ENCODE peak calls at places on chromosome 9, in seven cellular contexts. N, K, D, G, T, Q and E are unnamed samples.

GRCh38 chr9:124297553-124297905 is 39.8 kb downstream of the NEK6 start:
- DNase-seq in N (no peak), K (peak; percentile 85), D (no peak), G (peak; percentile 72), T (no peak), Q (no peak), E (no peak)

GRCh38 chr9:130692365-130692764 is 1.2 kb upstream of the EXOSC2 start:
- DNase-seq in N (no peak), K (no peak), D (no peak), G (peak; percentile 41), T (no peak), Q (no peak), E (no peak)

GRCh38 chr9:115071176-115071575 is 46.8 kb downstream of the TNC start:
- DNase-seq in N (no peak), K (no peak), D (no peak), G (no peak), T (no peak), Q (no peak), E (no peak)

GRCh38 chr9:6080154-6080716 is 64.8 kb upstream of the RANBP6 start:
- DNase-seq in N (peak; percentile 75), K (peak; percentile 91), D (peak; percentile 94), G (peak; percentile 93), T (peak; percentile 78), Q (peak; percentile 75), E (peak; percentile 44)

GRCh38 chr9:16869961-16870605 is 387 bp downstream of the BNC2 start:
- DNase-seq in N (peak; percentile 36), K (no peak), D (no peak), G (peak; percentile 39), T (no peak), Q (no peak), E (no peak)

GRCh38 chr9:130118841-130119520 is 53.2 kb upstream of the NCS1 start:
- DNase-seq in N (no peak), K (no peak), D (peak; percentile 89), G (no peak), T (peak; percentile 99), Q (no peak), E (no peak)

GRCh38 chr9:14524881-14525515 is 168.2 kb downstream of the ZDHHC21 start:
- DNase-seq in N (no peak), K (no peak), D (no peak), G (no peak), T (peak; percentile 11), Q (no peak), E (no peak)

GRCh38 chr9:32395483-32396216 is 11.2 kb downstream of the ACO1 start:
- DNase-seq in N (no peak), K (no peak), D (no peak), G (peak; percentile 31), T (no peak), Q (no peak), E (no peak)

GRCh38 chr9:71678999-71679398 is 89.3 kb downstream of the CEMIP2 start:
- DNase-seq in N (no peak), K (no peak), D (no peak), G (no peak), T (no peak), Q (no peak), E (no peak)

GRCh38 chr9:124214116-124214515 is 43.6 kb upstream of the NEK6 start:
- DNase-seq in N (no peak), K (no peak), D (no peak), G (no peak), T (no peak), Q (no peak), E (no peak)

GRCh38 chr9:18359335-18359734 is 114.6 kb upstream of the ADAMTSL1 start:
- DNase-seq in N (no peak), K (no peak), D (no peak), G (no peak), T (no peak), Q (no peak), E (no peak)

GRCh38 chr9:29214162-29214520 is 1640.9 kb upstream of the C9orf72 start:
- DNase-seq in N (no peak), K (peak; percentile 82), D (peak; percentile 88), G (peak; percentile 66), T (peak; percentile 76), Q (no peak), E (no peak)

GRCh38 chr9:105608685-105609598 is 51.0 kb downstream of the FKTN start:
- DNase-seq in N (peak; percentile 54), K (peak; percentile 71), D (peak; percentile 58), G (peak; percentile 52), T (peak; percentile 88), Q (no peak), E (no peak)

GRCh38 chr9:125621170-125621569 is 85.8 kb downstream of the MAPKAP1 start:
- DNase-seq in N (no peak), K (no peak), D (no peak), G (no peak), T (no peak), Q (no peak), E (no peak)

GRCh38 chr9:84404095-84404686 is 63.6 kb upstream of the SLC28A3 start:
- DNase-seq in N (peak; percentile 75), K (peak; percentile 56), D (no peak), G (peak; percentile 11), T (peak; percentile 21), Q (no peak), E (peak; percentile 4)

GRCh38 chr9:126127591-126127990 is 199.0 kb upstream of the MVB12B start:
- DNase-seq in N (no peak), K (no peak), D (no peak), G (no peak), T (no peak), Q (peak; percentile 7), E (no peak)

GRCh38 chr9:70806872-70807271 is 314.5 kb downstream of the TRPM3 start:
- DNase-seq in N (no peak), K (no peak), D (no peak), G (no peak), T (no peak), Q (no peak), E (no peak)

GRCh38 chr9:85278769-85279168 is 463.0 kb downstream of the AGTPBP1 start:
- DNase-seq in N (no peak), K (no peak), D (no peak), G (no peak), T (no peak), Q (no peak), E (no peak)

GRCh38 chr9:134406366-134407122 is 80.3 kb downstream of the RXRA start:
- DNase-seq in N (no peak), K (peak; percentile 10), D (no peak), G (peak; percentile 66), T (no peak), Q (no peak), E (no peak)

GRCh38 chr9:125140576-125140975 is 2.8 kb downstream of the SCAI start:
- DNase-seq in N (no peak), K (no peak), D (no peak), G (no peak), T (no peak), Q (no peak), E (no peak)

GRCh38 chr9:91207481-91207888 is 154.2 kb downstream of the AUH start:
- DNase-seq in N (no peak), K (peak; percentile 72), D (no peak), G (no peak), T (no peak), Q (no peak), E (no peak)

GRCh38 chr9:110752766-110753165 is 84.2 kb downstream of the MUSK start:
- DNase-seq in N (no peak), K (no peak), D (no peak), G (peak; percentile 88), T (no peak), Q (no peak), E (no peak)

GRCh38 chr9:3526903-3527652 is 1.3 kb upstream of the RFX3 start:
- DNase-seq in N (peak; percentile 62), K (no peak), D (peak; percentile 77), G (peak; percentile 49), T (peak; percentile 80), Q (peak; percentile 80), E (peak; percentile 48)

GRCh38 chr9:92728831-92729734 is 35.5 kb downstream of the BICD2 start:
- DNase-seq in N (peak; percentile 73), K (peak; percentile 52), D (no peak), G (no peak), T (peak; percentile 93), Q (no peak), E (no peak)

GRCh38 chr9:84145780-84146179 is 165.2 kb downstream of the RMI1 start:
- DNase-seq in N (no peak), K (no peak), D (no peak), G (no peak), T (no peak), Q (no peak), E (no peak)

GRCh38 chr9:117644133-117644532 is 60.1 kb upstream of the TLR4 start:
- DNase-seq in N (peak; percentile 15), K (no peak), D (no peak), G (no peak), T (no peak), Q (no peak), E (no peak)

GRCh38 chr9:135267410-135267809 is 179.9 kb downstream of the OLFM1 start:
- DNase-seq in N (no peak), K (no peak), D (no peak), G (no peak), T (peak; percentile 28), Q (no peak), E (no peak)

GRCh38 chr9:124708070-124708469 is 63.0 kb downstream of the NR6A1 start:
- DNase-seq in N (no peak), K (no peak), D (no peak), G (no peak), T (no peak), Q (no peak), E (no peak)

GRCh38 chr9:84340535-84340934 is at the start of gene SLC28A3:
- DNase-seq in N (no peak), K (no peak), D (no peak), G (no peak), T (no peak), Q (no peak), E (no peak)

GRCh38 chr9:75461188-75461587 is 372.9 kb downstream of the OSTF1 start:
- DNase-seq in N (no peak), K (no peak), D (no peak), G (no peak), T (no peak), Q (no peak), E (no peak)

GRCh38 chr9:99825158-99826046 is 3.7 kb downstream of the NR4A3 start:
- DNase-seq in N (no peak), K (no peak), D (no peak), G (no peak), T (no peak), Q (no peak), E (no peak)

GRCh38 chr9:95504053-95504963 is 12.5 kb downstream of the PTCH1 start:
- DNase-seq in N (no peak), K (no peak), D (no peak), G (peak; percentile 59), T (peak; percentile 34), Q (no peak), E (no peak)

GRCh38 chr9:36161187-36161586 is 8.0 kb upstream of the CCIN start:
- DNase-seq in N (no peak), K (no peak), D (no peak), G (no peak), T (no peak), Q (no peak), E (no peak)

GRCh38 chr9:100011062-100011681 is 87.6 kb downstream of the ERP44 start:
- DNase-seq in N (peak; percentile 48), K (peak; percentile 80), D (peak; percentile 64), G (peak; percentile 72), T (peak; percentile 79), Q (peak; percentile 73), E (peak; percentile 13)

GRCh38 chr9:131562032-131562959 is 17.0 kb downstream of the PRRT1B start:
- DNase-seq in N (no peak), K (no peak), D (peak; percentile 9), G (no peak), T (no peak), Q (no peak), E (no peak)

GRCh38 chr9:106771618-106772017 is 91.3 kb upstream of the ZNF462 start:
- DNase-seq in N (no peak), K (no peak), D (no peak), G (no peak), T (no peak), Q (no peak), E (no peak)

GRCh38 chr9:83701769-83702168 is 6.0 kb downstream of the UBQLN1 start:
- DNase-seq in N (no peak), K (peak; percentile 81), D (no peak), G (peak; percentile 11), T (no peak), Q (no peak), E (no peak)